ENCODE peak calls at places on chromosomes 13 and 19, in nine cellular contexts. Y, W, F, G, R, Z, V, Q and U are unnamed samples.

GRCh38 chr19:16342002-16342715 is 17.5 kb downstream of the KLF2 start:
- DNase-seq in G (peak), F (no peak), Q (no peak), Y (no peak), V (no peak), W (no peak), Z (peak), R (peak), U (no peak)

GRCh38 chr13:20828540-20829364 is 55.0 kb upstream of the EEF1AKMT1 start:
- DNase-seq in G (peak), Z (peak), W (peak), R (peak), F (peak), Q (no peak), V (peak), Y (peak), U (no peak)

GRCh38 chr13:31105020-31105800 is 56.5 kb downstream of the HSPH1 start:
- DNase-seq in G (no peak), Y (no peak), V (peak), Z (no peak), F (no peak), R (peak), Q (no peak), W (no peak), U (no peak)

GRCh38 chr19:45145270-45146189 is 15.3 kb downstream of the NKPD1 start:
- DNase-seq in W (no peak), Y (no peak), Q (no peak), G (no peak), F (no peak), V (no peak), R (no peak), Z (no peak), U (no peak)

GRCh38 chr19:1516395-1516753 is 3.6 kb upstream of the ADAMTSL5 start:
- DNase-seq in Q (no peak), R (no peak), V (no peak), G (no peak), Y (no peak), Z (no peak), F (no peak), W (no peak), U (no peak)

GRCh38 chr13:30418075-30418715 is 4.1 kb upstream of the UBE2L5 start:
- DNase-seq in W (no peak), Z (no peak), Q (no peak), Y (no peak), F (no peak), V (no peak), G (no peak), R (peak), U (no peak)

GRCh38 chr19:6354098-6354674 is 7.1 kb upstream of the CLPP start:
- DNase-seq in W (no peak), V (no peak), Q (no peak), G (no peak), R (peak), Z (no peak), F (no peak), Y (no peak), U (no peak)

GRCh38 chr19:7391218-7391670 is 42.5 kb downstream of the ARHGEF18 start:
- DNase-seq in G (no peak), R (peak), Z (no peak), Y (peak), F (no peak), Q (no peak), W (no peak), V (peak), U (no peak)

GRCh38 chr13:83065136-83065535 is 817.1 kb downstream of the SLITRK1 start:
- DNase-seq in F (no peak), W (no peak), Y (no peak), Q (peak), R (peak), Z (no peak), V (no peak), G (peak), U (no peak)

GRCh38 chr13:40657961-40658360 is 8.5 kb downstream of the FOXO1 start:
- DNase-seq in W (no peak), F (no peak), R (peak), V (no peak), Q (no peak), Y (no peak), Z (no peak), G (no peak), U (no peak)

GRCh38 chr13:106619688-106620555 is 52.0 kb upstream of the ARGLU1 start:
- DNase-seq in Z (peak), G (no peak), R (peak), F (peak), Y (peak), V (peak), Q (no peak), W (peak), U (peak)

GRCh38 chr19:58044886-58045285 is 11.1 kb downstream of the ZSCAN1 start:
- DNase-seq in Q (no peak), W (no peak), Y (no peak), Z (no peak), F (no peak), G (no peak), V (no peak), R (no peak), U (no peak)

GRCh38 chr13:99587893-99588606 is 86.8 kb downstream of the TM9SF2 start:
- DNase-seq in R (no peak), Z (no peak), V (no peak), W (no peak), G (no peak), Q (no peak), Y (no peak), F (no peak), U (no peak)